ENCODE peak calls at places on chromosomes 1 and 21, in six cellular contexts. O, B, Y, R, X and E are unnamed samples.

GRCh38 chr1:186218661-186219352 is 156.2 kb downstream of the TPR start:
- DNase-seq in O (no peak), X (no peak), R (no peak), Y (no peak), B (peak), E (no peak)

GRCh38 chr1:223846668-223847007 is 891 bp upstream of the TP53BP2 start:
- DNase-seq in Y (peak), O (peak), R (no peak), X (peak), B (no peak), E (peak)

GRCh38 chr1:160163612-160164011 is 12.2 kb downstream of the ATP1A4 start:
- DNase-seq in B (no peak), Y (no peak), O (no peak), R (no peak), X (no peak), E (no peak)

GRCh38 chr1:23286401-23286800 is 57.7 kb downstream of the HNRNPR start:
- DNase-seq in Y (no peak), B (no peak), X (no peak), O (no peak), R (no peak), E (no peak)

GRCh38 chr1:3796215-3797193 is at the start of gene LRRC47:
- DNase-seq in B (peak), Y (peak), X (peak), O (peak), R (peak), E (peak)

GRCh38 chr1:202160377-202160940 is at the start of gene PTPN7:
- DNase-seq in R (no peak), Y (no peak), X (no peak), O (no peak), B (peak), E (no peak)

GRCh38 chr1:68165665-68166064 is 66.7 kb downstream of the WLS start:
- DNase-seq in O (no peak), B (no peak), X (no peak), R (no peak), Y (no peak), E (no peak)

GRCh38 chr1:52674497-52675384 is 23.4 kb downstream of the COA7 start:
- DNase-seq in O (peak), R (no peak), Y (peak), X (no peak), B (peak), E (no peak)

GRCh38 chr1:24417681-24418080 is 2.1 kb downstream of the NIPAL3 start:
- DNase-seq in O (no peak), R (no peak), Y (no peak), X (no peak), B (no peak), E (no peak)

GRCh38 chr1:33407750-33408436 is 23.0 kb downstream of the PHC2 start:
- DNase-seq in R (no peak), X (no peak), O (no peak), Y (no peak), B (no peak), E (no peak)

GRCh38 chr1:229341811-229342304 is 989 bp downstream of the CCSAP start:
- DNase-seq in R (no peak), X (no peak), Y (no peak), O (peak), B (peak), E (no peak)

GRCh38 chr1:36653850-36654249 is 171.1 kb upstream of the CSF3R start:
- DNase-seq in O (no peak), B (no peak), X (peak), R (no peak), Y (no peak), E (peak)

GRCh38 chr1:184677344-184677743 is 77.3 kb downstream of the EDEM3 start:
- DNase-seq in X (no peak), B (no peak), Y (no peak), R (no peak), O (no peak), E (no peak)

GRCh38 chr1:114286179-114286578 is 132.5 kb upstream of the SYT6 start:
- DNase-seq in B (no peak), X (no peak), R (no peak), Y (no peak), O (peak), E (no peak)

GRCh38 chr1:219745070-219745469 is 132.2 kb upstream of the ZC3H11B start:
- DNase-seq in B (no peak), X (no peak), O (no peak), R (no peak), Y (no peak), E (no peak)

GRCh38 chr1:87449348-87449963 is 120.8 kb downstream of the LMO4 start:
- DNase-seq in X (peak), Y (peak), O (no peak), R (no peak), B (peak), E (peak)

GRCh38 chr21:31347435-31348032 is 3.5 kb upstream of the TIAM1 start:
- DNase-seq in R (no peak), X (no peak), B (peak), Y (peak), O (peak), E (no peak)

GRCh38 chr21:26060335-26061115 is 110.0 kb downstream of the APP start:
- DNase-seq in O (no peak), R (no peak), X (no peak), B (no peak), Y (no peak), E (no peak)

GRCh38 chr1:93699676-93700168 is 18.1 kb upstream of the BCAR3 start:
- DNase-seq in B (peak), X (no peak), O (no peak), R (no peak), Y (no peak), E (no peak)

GRCh38 chr1:109395602-109396512 is 1.9 kb downstream of the SORT1 start:
- DNase-seq in B (peak), R (no peak), Y (no peak), O (peak), X (no peak), E (no peak)

GRCh38 chr21:45306832-45307571 is 19.3 kb upstream of the POFUT2 start:
- DNase-seq in R (peak), B (no peak), O (no peak), X (peak), Y (no peak), E (peak)

GRCh38 chr21:45309541-45310381 is 22.1 kb upstream of the POFUT2 start:
- DNase-seq in R (no peak), Y (no peak), O (no peak), X (peak), B (no peak), E (peak)

GRCh38 chr21:45309069-45309521 is 21.4 kb upstream of the POFUT2 start:
- DNase-seq in B (peak), R (no peak), Y (peak), O (peak), X (no peak), E (peak)

GRCh38 chr21:45306453-45306831 is 18.7 kb upstream of the POFUT2 start:
- DNase-seq in O (no peak), X (no peak), B (no peak), R (no peak), Y (no peak), E (peak)

DNA sequence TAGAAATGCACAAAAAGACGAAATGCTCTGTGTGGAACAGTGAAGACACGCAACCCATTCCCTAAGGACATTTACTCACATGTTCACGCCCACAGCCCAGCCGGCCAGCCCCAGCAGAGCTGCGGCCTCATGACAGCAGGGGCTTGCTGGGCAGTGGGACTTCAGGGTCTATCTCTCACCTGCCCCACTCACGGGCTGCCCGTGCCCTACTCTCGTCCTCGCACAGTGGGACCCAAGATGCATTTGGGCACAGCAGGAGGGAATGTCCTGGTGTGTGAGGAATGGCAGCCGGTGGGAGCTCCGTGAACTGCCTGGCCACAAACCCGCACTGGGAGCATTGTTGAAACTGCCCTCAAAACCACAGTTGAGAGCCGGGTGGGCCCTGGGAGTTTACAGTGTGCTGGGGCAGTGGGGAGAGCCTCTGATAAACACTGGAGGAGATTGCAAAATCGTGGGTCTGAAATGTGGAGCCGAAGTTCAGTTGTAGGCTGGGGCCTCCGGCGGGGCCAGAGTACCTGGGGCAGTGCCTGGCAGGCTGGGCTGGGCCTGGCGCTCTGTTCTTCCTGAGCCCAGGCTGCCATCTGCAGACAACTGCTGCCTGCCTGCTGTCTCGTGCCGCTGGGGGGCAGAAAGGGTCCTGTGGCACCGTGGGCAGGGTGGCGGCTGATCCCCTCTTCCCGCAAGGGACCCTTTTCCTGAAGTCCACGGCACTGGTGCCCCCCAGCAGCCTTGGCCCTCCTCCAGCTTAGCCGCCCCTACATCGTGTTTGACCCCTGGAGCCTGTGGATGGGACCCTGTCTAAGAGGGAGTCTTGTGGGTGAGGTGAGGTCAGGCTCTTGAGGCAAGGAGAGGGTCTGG is 20.7 kb upstream of the POFUT2 start:
- DNase-seq in X (peak), B (peak), O (no peak), Y (peak), R (no peak), E (no peak)
- H3K4me3 ChIP-seq in X (no peak), B (no peak), O (no peak), Y (no peak), R (no peak), E (no peak)

GRCh38 chr1:170332801-170333200 is 187.0 kb downstream of the NTMT2 start:
- DNase-seq in B (no peak), Y (no peak), X (no peak), O (no peak), R (no peak), E (no peak)
- TF ChIP-seq CTCF in B (no peak), Y (no peak), X (no peak), O (no peak), R (no peak), E (no peak)

DNA sequence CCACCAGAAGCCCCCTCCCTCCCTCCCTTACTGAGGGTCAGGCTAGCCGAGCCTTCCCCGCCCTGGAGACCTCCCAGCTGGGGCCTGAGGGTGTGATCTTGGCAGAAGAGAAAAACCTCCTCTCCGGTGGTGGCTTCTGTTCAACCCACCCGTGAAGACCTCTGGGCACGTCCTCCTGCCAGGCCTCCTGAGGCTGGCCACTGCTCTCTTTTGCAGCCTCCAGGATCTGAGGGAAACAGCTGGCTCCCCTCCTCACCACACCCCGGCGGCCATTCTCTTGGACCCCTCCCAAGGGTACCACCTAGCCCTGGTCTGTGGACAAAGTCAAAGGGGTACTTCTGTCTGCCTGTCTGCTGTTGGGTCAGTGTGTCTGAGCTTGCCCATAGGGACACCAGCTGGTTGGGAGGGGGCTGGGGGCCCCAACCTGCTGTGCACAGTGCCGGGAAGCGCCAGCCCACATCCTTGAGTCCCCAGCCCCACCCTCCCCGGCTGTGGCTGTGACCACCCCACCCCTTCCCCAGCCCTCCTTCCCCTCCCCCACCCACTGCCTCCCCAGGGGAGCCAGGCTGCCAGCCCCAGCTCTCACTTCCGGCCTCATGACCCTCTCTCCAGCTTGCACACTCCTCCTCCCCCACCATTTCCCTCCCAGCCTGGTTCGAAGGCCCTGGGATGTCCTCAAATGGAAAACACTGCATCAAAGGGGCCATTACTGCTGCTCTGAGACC is 48.1 kb downstream of the AHDC1 start:
- DNase-seq in Y (peak), R (peak), O (no peak), B (peak), X (no peak), E (no peak)
- H3K4me3 ChIP-seq in Y (no peak), R (no peak), O (peak), B (peak), X (no peak), E (no peak)

GRCh38 chr1:178629549-178630154 is 95.4 kb upstream of the RALGPS2 start:
- DNase-seq in B (no peak), Y (no peak), X (no peak), R (no peak), O (no peak), E (no peak)
- TF ChIP-seq CTCF in B (no peak), Y (no peak), X (no peak), R (no peak), O (no peak), E (no peak)

GRCh38 chr21:41508415-41509205 is 652 bp upstream of the TMPRSS2 start:
- DNase-seq in X (no peak), B (no peak), R (no peak), Y (peak), O (peak), E (no peak)

GRCh38 chr21:41506005-41506404 is 2.0 kb downstream of the TMPRSS2 start:
- DNase-seq in X (no peak), O (no peak), Y (no peak), B (no peak), R (no peak), E (peak)

GRCh38 chr21:41509206-41509496 is 1.2 kb upstream of the TMPRSS2 start:
- DNase-seq in B (no peak), O (no peak), R (no peak), Y (no peak), X (no peak), E (no peak)

GRCh38 chr21:41507521-41508414 is at the start of gene TMPRSS2:
- DNase-seq in Y (peak), R (no peak), B (no peak), X (peak), O (peak), E (peak)

GRCh38 chr21:41506526-41507520 is 1.1 kb downstream of the TMPRSS2 start:
- DNase-seq in Y (no peak), R (no peak), O (peak), B (no peak), X (peak), E (peak)
- H3K4me3 ChIP-seq in Y (peak), R (no peak), O (peak), B (no peak), X (peak), E (peak)

GRCh38 chr1:154276797-154277196 is 4.4 kb downstream of the HAX1 start:
- DNase-seq in X (no peak), B (peak), R (no peak), O (peak), Y (no peak), E (no peak)
- TF ChIP-seq CTCF in X (no peak), B (peak), R (no peak), O (peak), Y (peak), E (no peak)